ENCODE peak calls at places on chromosomes 3 and 15, in ten cellular contexts. One of them, this sample, is unnamed.

GRCh38 chr3:53163459-53164387 is 2.7 kb downstream of the PRKCD start:
- DNase-seq in CD8-positive, alpha-beta T cell: no peak
- DNase-seq in GM20000: no peak
- DNase-seq in H9: no peak
- DNase-seq in choroid plexus epithelial cell: no peak
- DNase-seq in tibial artery: no peak
- DNase-seq in AG09319: no peak
- DNase-seq in omental fat pad: no peak
- DNase-seq in IMR-90: no peak
- DNase-seq in Calu3: no peak
- DNase-seq in this sample: no peak

GRCh38 chr3:56125358-56126005 is 342.8 kb downstream of the ERC2 start:
- DNase-seq in IMR-90: peak; percentile 80
- DNase-seq in choroid plexus epithelial cell: peak; percentile 72
- DNase-seq in CD8-positive, alpha-beta T cell: no peak
- DNase-seq in omental fat pad: no peak
- DNase-seq in GM20000: no peak
- DNase-seq in H9: no peak
- DNase-seq in AG09319: peak; percentile 71
- DNase-seq in Calu3: peak; percentile 13
- DNase-seq in tibial artery: peak; percentile 28
- DNase-seq in this sample: peak; percentile 50

GRCh38 chr3:119676020-119676419 is 1.2 kb downstream of the COX17 start:
- DNase-seq in choroid plexus epithelial cell: no peak
- DNase-seq in AG09319: no peak
- DNase-seq in tibial artery: no peak
- DNase-seq in IMR-90: no peak
- DNase-seq in CD8-positive, alpha-beta T cell: no peak
- DNase-seq in omental fat pad: no peak
- DNase-seq in GM20000: no peak
- DNase-seq in Calu3: no peak
- DNase-seq in H9: no peak
- DNase-seq in this sample: no peak

GRCh38 chr15:74458473-74458872 is 2.5 kb downstream of the UBL7 start:
- DNase-seq in Calu3: no peak
- DNase-seq in omental fat pad: no peak
- DNase-seq in IMR-90: no peak
- DNase-seq in choroid plexus epithelial cell: no peak
- DNase-seq in AG09319: no peak
- DNase-seq in CD8-positive, alpha-beta T cell: no peak
- DNase-seq in H9: no peak
- DNase-seq in GM20000: no peak
- DNase-seq in tibial artery: no peak
- DNase-seq in this sample: no peak

GRCh38 chr3:50853936-50854335 is 179.2 kb downstream of the DOCK3 start:
- DNase-seq in IMR-90: no peak
- DNase-seq in omental fat pad: no peak
- DNase-seq in CD8-positive, alpha-beta T cell: no peak
- DNase-seq in GM20000: no peak
- DNase-seq in choroid plexus epithelial cell: no peak
- DNase-seq in tibial artery: no peak
- DNase-seq in AG09319: no peak
- DNase-seq in Calu3: no peak
- DNase-seq in H9: no peak
- DNase-seq in this sample: no peak

GRCh38 chr3:57815034-57815433 is 58.9 kb downstream of the SLMAP start:
- DNase-seq in Calu3: no peak
- DNase-seq in IMR-90: no peak
- DNase-seq in GM20000: no peak
- DNase-seq in H9: no peak
- DNase-seq in choroid plexus epithelial cell: no peak
- DNase-seq in AG09319: no peak
- DNase-seq in omental fat pad: no peak
- DNase-seq in tibial artery: no peak
- DNase-seq in CD8-positive, alpha-beta T cell: peak; percentile 30
- DNase-seq in this sample: no peak

GRCh38 chr3:133264920-133265319 is 134.9 kb upstream of the BFSP2 start:
- DNase-seq in AG09319: no peak
- DNase-seq in IMR-90: no peak
- DNase-seq in GM20000: no peak
- DNase-seq in tibial artery: no peak
- DNase-seq in CD8-positive, alpha-beta T cell: no peak
- DNase-seq in omental fat pad: no peak
- DNase-seq in H9: no peak
- DNase-seq in choroid plexus epithelial cell: no peak
- DNase-seq in Calu3: no peak
- DNase-seq in this sample: no peak

GRCh38 chr3:47475029-47475569 is 642 bp downstream of the SCAP start:
- DNase-seq in H9: no peak
- DNase-seq in choroid plexus epithelial cell: peak; percentile 36
- DNase-seq in AG09319: no peak
- DNase-seq in CD8-positive, alpha-beta T cell: peak; percentile 48
- DNase-seq in GM20000: no peak
- DNase-seq in IMR-90: peak; percentile 32
- DNase-seq in omental fat pad: no peak
- DNase-seq in tibial artery: no peak
- DNase-seq in Calu3: no peak
- DNase-seq in this sample: peak; percentile 22

GRCh38 chr3:111311709-111312235 is 230.2 kb upstream of the CD96 start:
- DNase-seq in Calu3: no peak
- DNase-seq in choroid plexus epithelial cell: peak; percentile 85
- DNase-seq in AG09319: no peak
- DNase-seq in omental fat pad: no peak
- DNase-seq in CD8-positive, alpha-beta T cell: no peak
- DNase-seq in GM20000: no peak
- DNase-seq in H9: no peak
- DNase-seq in tibial artery: no peak
- DNase-seq in IMR-90: peak; percentile 38
- DNase-seq in this sample: no peak

GRCh38 chr3:39671116-39671515 is 138.3 kb upstream of the MYRIP start:
- DNase-seq in choroid plexus epithelial cell: peak; percentile 9
- DNase-seq in AG09319: no peak
- DNase-seq in omental fat pad: no peak
- DNase-seq in GM20000: no peak
- DNase-seq in IMR-90: no peak
- DNase-seq in CD8-positive, alpha-beta T cell: no peak
- DNase-seq in Calu3: no peak
- DNase-seq in tibial artery: no peak
- DNase-seq in H9: no peak
- DNase-seq in this sample: no peak

GRCh38 chr3:114624676-114625181 is 330.9 kb downstream of the TIGIT start:
- DNase-seq in omental fat pad: peak; percentile 89
- DNase-seq in IMR-90: peak; percentile 99
- DNase-seq in CD8-positive, alpha-beta T cell: no peak
- DNase-seq in Calu3: peak; percentile 77
- DNase-seq in GM20000: no peak
- DNase-seq in AG09319: peak; percentile 92
- DNase-seq in tibial artery: peak; percentile 98
- DNase-seq in H9: peak; percentile 28
- DNase-seq in choroid plexus epithelial cell: peak; percentile 99
- DNase-seq in this sample: peak; percentile 97

GRCh38 chr15:75554717-75555116 is 24.4 kb downstream of the PTPN9 start:
- DNase-seq in GM20000: no peak
- DNase-seq in H9: no peak
- DNase-seq in omental fat pad: no peak
- DNase-seq in tibial artery: no peak
- DNase-seq in Calu3: no peak
- DNase-seq in AG09319: no peak
- DNase-seq in CD8-positive, alpha-beta T cell: no peak
- DNase-seq in choroid plexus epithelial cell: peak; percentile 75
- DNase-seq in IMR-90: peak; percentile 88
- DNase-seq in this sample: peak; percentile 64

GRCh38 chr3:71080517-71081083 is 502.9 kb downstream of the FOXP1 start:
- DNase-seq in AG09319: no peak
- DNase-seq in choroid plexus epithelial cell: no peak
- DNase-seq in CD8-positive, alpha-beta T cell: no peak
- DNase-seq in H9: no peak
- DNase-seq in Calu3: no peak
- DNase-seq in omental fat pad: no peak
- DNase-seq in tibial artery: no peak
- DNase-seq in IMR-90: no peak
- DNase-seq in GM20000: no peak
- DNase-seq in this sample: no peak

GRCh38 chr3:32819086-32819450 is 1.3 kb downstream of the TRIM71 start:
- DNase-seq in AG09319: no peak
- DNase-seq in IMR-90: no peak
- DNase-seq in tibial artery: no peak
- DNase-seq in choroid plexus epithelial cell: no peak
- DNase-seq in CD8-positive, alpha-beta T cell: no peak
- DNase-seq in H9: no peak
- DNase-seq in GM20000: no peak
- DNase-seq in omental fat pad: no peak
- DNase-seq in Calu3: no peak
- DNase-seq in this sample: no peak

GRCh38 chr3:137687181-137687880 is 76.8 kb upstream of the SOX14 start:
- DNase-seq in omental fat pad: no peak
- DNase-seq in GM20000: no peak
- DNase-seq in AG09319: no peak
- DNase-seq in tibial artery: no peak
- DNase-seq in choroid plexus epithelial cell: no peak
- DNase-seq in IMR-90: no peak
- DNase-seq in CD8-positive, alpha-beta T cell: no peak
- DNase-seq in H9: no peak
- DNase-seq in Calu3: no peak
- DNase-seq in this sample: no peak

GRCh38 chr3:137695351-137695750 is 68.8 kb upstream of the SOX14 start:
- DNase-seq in GM20000: no peak
- DNase-seq in Calu3: no peak
- DNase-seq in AG09319: no peak
- DNase-seq in CD8-positive, alpha-beta T cell: no peak
- DNase-seq in omental fat pad: no peak
- DNase-seq in H9: no peak
- DNase-seq in tibial artery: no peak
- DNase-seq in IMR-90: no peak
- DNase-seq in choroid plexus epithelial cell: no peak
- DNase-seq in this sample: no peak

DNA sequence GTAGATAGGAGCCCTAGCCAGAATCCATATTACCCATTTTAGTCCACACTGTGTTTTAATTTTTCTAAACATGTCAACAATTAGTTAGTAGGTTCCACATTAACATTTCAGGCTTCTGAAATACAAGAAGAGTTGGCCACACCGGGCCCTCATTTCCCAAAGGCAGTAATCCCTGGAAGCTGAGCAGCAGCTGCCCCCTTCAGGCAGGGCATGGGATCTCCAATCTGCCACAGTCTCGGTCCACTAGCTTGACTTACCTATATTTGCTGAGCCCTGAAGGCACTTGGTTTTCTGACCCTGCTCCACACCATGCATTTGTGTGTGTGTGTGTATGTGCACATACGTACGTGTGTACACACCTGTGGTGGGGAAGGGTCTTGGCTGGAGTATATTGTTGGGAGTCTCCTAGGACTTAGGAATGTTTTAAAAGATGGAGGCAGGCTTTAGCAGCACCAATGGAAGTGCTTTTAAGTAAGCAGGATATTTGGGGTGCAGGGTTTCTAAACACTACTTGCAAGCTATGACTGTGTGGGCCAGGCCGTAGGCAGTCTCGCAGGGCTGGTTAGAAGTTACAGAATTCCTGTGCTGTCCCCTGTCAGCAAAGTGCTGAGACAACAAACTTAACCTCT is 71.2 kb upstream of the SOX14 start:
- DNase-seq in AG09319: no peak
- DNase-seq in Calu3: peak; percentile 68
- DNase-seq in tibial artery: no peak
- DNase-seq in omental fat pad: no peak
- DNase-seq in IMR-90: no peak
- DNase-seq in H9: peak; percentile 79
- DNase-seq in choroid plexus epithelial cell: no peak
- DNase-seq in GM20000: peak; percentile 32
- DNase-seq in CD8-positive, alpha-beta T cell: no peak
- DNase-seq in this sample: no peak
- TF ChIP-seq CTCF in AG09319: no peak
- TF ChIP-seq CTCF in Calu3: peak; percentile 47
- TF ChIP-seq CTCF in tibial artery: no peak
- TF ChIP-seq CTCF in omental fat pad: no peak
- TF ChIP-seq CTCF in IMR-90: no peak
- TF ChIP-seq CTCF in H9: peak; percentile 95
- TF ChIP-seq CTCF in choroid plexus epithelial cell: no peak
- TF ChIP-seq CTCF in GM20000: no peak
- TF ChIP-seq CTCF in CD8-positive, alpha-beta T cell: no peak
- TF ChIP-seq CTCF in this sample: no peak

GRCh38 chr15:90915808-90916440 is 12.8 kb downstream of the MAN2A2 start:
- DNase-seq in CD8-positive, alpha-beta T cell: no peak
- DNase-seq in omental fat pad: no peak
- DNase-seq in IMR-90: peak; percentile 75
- DNase-seq in tibial artery: peak; percentile 43
- DNase-seq in H9: no peak
- DNase-seq in GM20000: no peak
- DNase-seq in Calu3: no peak
- DNase-seq in choroid plexus epithelial cell: peak; percentile 80
- DNase-seq in AG09319: no peak
- DNase-seq in this sample: no peak
- TF ChIP-seq CTCF in CD8-positive, alpha-beta T cell: no peak
- TF ChIP-seq CTCF in omental fat pad: no peak
- TF ChIP-seq CTCF in IMR-90: no peak
- TF ChIP-seq CTCF in tibial artery: no peak
- TF ChIP-seq CTCF in H9: no peak
- TF ChIP-seq CTCF in GM20000: no peak
- TF ChIP-seq CTCF in Calu3: no peak
- TF ChIP-seq CTCF in choroid plexus epithelial cell: no peak
- TF ChIP-seq CTCF in AG09319: no peak
- TF ChIP-seq CTCF in this sample: no peak

DNA sequence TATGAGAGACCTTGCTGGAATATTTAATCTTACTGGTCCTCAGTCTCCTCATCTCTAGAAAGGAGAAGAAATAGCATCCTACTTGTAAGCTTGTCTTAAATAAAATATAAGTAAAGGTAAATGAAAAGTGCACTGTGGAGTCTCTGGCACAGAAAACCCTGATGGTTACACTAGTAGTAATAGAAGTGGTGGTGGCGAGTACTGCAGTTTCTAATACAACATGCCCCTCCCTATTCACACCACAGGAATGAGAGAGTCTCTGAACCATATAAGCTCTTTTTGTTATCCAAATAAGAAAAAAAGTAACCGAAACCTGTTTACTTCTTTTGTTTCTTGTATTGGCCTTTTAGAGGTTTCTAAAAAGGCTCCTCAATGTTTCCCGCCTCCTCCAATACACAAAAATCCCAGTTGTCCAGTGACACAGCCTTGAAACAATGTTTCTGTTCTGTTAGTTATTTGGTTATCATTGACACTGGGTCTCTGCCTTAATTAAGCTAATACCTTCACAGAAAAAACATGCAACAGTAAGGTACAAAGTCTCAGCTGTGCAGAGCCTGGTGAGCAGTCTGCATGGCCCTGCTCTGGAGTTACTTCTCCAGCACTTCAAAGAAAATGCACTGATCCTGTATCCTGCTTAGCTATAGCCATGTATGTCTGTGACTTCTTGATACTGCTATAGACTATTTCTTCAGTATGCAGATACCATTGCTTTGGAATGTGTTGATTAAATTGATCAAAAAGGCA is 315.7 kb upstream of the IL12A start:
- DNase-seq in omental fat pad: no peak
- DNase-seq in CD8-positive, alpha-beta T cell: no peak
- DNase-seq in H9: no peak
- DNase-seq in choroid plexus epithelial cell: peak; percentile 36
- DNase-seq in GM20000: no peak
- DNase-seq in IMR-90: no peak
- DNase-seq in Calu3: no peak
- DNase-seq in AG09319: no peak
- DNase-seq in tibial artery: no peak
- DNase-seq in this sample: no peak
- TF ChIP-seq CTCF in omental fat pad: no peak
- TF ChIP-seq CTCF in CD8-positive, alpha-beta T cell: no peak
- TF ChIP-seq CTCF in H9: peak; percentile 45
- TF ChIP-seq CTCF in choroid plexus epithelial cell: no peak
- TF ChIP-seq CTCF in GM20000: no peak
- TF ChIP-seq CTCF in IMR-90: no peak
- TF ChIP-seq CTCF in Calu3: peak; percentile 12
- TF ChIP-seq CTCF in AG09319: no peak
- TF ChIP-seq CTCF in tibial artery: no peak
- TF ChIP-seq CTCF in this sample: peak; percentile 48

GRCh38 chr15:89299896-89300295 is 34.7 kb downstream of the POLG start:
- DNase-seq in CD8-positive, alpha-beta T cell: no peak
- DNase-seq in choroid plexus epithelial cell: peak; percentile 80
- DNase-seq in tibial artery: no peak
- DNase-seq in Calu3: no peak
- DNase-seq in GM20000: no peak
- DNase-seq in IMR-90: peak; percentile 64
- DNase-seq in omental fat pad: no peak
- DNase-seq in AG09319: no peak
- DNase-seq in H9: no peak
- DNase-seq in this sample: peak; percentile 48
- TF ChIP-seq CTCF in CD8-positive, alpha-beta T cell: no peak
- TF ChIP-seq CTCF in choroid plexus epithelial cell: peak; percentile 57
- TF ChIP-seq CTCF in tibial artery: peak; percentile 34
- TF ChIP-seq CTCF in Calu3: no peak
- TF ChIP-seq CTCF in GM20000: no peak
- TF ChIP-seq CTCF in IMR-90: peak; percentile 54
- TF ChIP-seq CTCF in omental fat pad: no peak
- TF ChIP-seq CTCF in AG09319: peak; percentile 35
- TF ChIP-seq CTCF in H9: no peak
- TF ChIP-seq CTCF in this sample: peak; percentile 65